ENCODE peak calls at places on chromosomes 6 and 20, in seven cellular contexts. S is SW 1271; R is mesendoderm; Y is stimulated activated naive CD4-positive, alpha-beta T cell; F is activated CD8-positive, alpha-beta memory T cell treated with anti-CD3 and anti-CD28 coated beads, Interleukin-2, amount 10 ng/mL, durations not matched to agents 7 days and 5 days; P is tibial artery; Q is mucosa of descending colon. U is an unnamed sample.

GRCh38 chr6:44180886-44181285 is 22.3 kb downstream of the CAPN11 start:
- DNase-seq in S (no peak), R (no peak), Y (no peak), F (no peak), P (no peak), Q (no peak), U (no peak)

GRCh38 chr6:89963391-89963790 is 69.1 kb downstream of the GJA10 start:
- DNase-seq in S (no peak), R (no peak), Y (no peak), F (no peak), P (no peak), Q (no peak), U (no peak)

GRCh38 chr6:79168695-79168980 is 65.8 kb downstream of the HMGN3 start:
- DNase-seq in S (no peak), R (no peak), Y (no peak), F (no peak), P (no peak), Q (no peak), U (no peak)

GRCh38 chr20:53984354-53984753 is 86.0 kb downstream of the BCAS1 start:
- DNase-seq in S (no peak), R (no peak), Y (no peak), F (no peak), P (no peak), Q (peak; percentile 55), U (no peak)

GRCh38 chr6:136016228-136017225 is 165.0 kb downstream of the PDE7B start:
- DNase-seq in S (no peak), R (peak; percentile 46), Y (no peak), F (no peak), P (no peak), Q (no peak), U (no peak)

GRCh38 chr6:101090281-101090680 is 209.2 kb upstream of the ASCC3 start:
- DNase-seq in S (no peak), R (no peak), Y (no peak), F (no peak), P (no peak), Q (no peak), U (no peak)

GRCh38 chr6:154440022-154440421 is 70.5 kb downstream of the CNKSR3 start:
- DNase-seq in S (no peak), R (no peak), Y (no peak), F (no peak), P (no peak), Q (no peak), U (no peak)

GRCh38 chr6:15516378-15516777 is 146.4 kb downstream of the DTNBP1 start:
- DNase-seq in S (no peak), R (no peak), Y (no peak), F (no peak), P (peak; percentile 51), Q (no peak), U (no peak)

GRCh38 chr6:139129284-139129683 is 5.6 kb upstream of the HECA start:
- DNase-seq in S (no peak), R (no peak), Y (no peak), F (no peak), P (no peak), Q (no peak), U (no peak)

U was measured in RWPE2.